ENCODE peak calls at places on chromosomes 12 and 14, in six cellular contexts. O is CD4-positive, alpha-beta T cell; L is fibroblast of lung; D is stimulated activated CD4-positive, alpha-beta T cell treated with anti-CD3 and anti-CD28 coated beads, TNF-alpha, amount 100 ng/mL, for 1 hour; K is M059J; E is left colon. G is an unnamed sample.

GRCh38 chr14:99267871-99268775 is 3.9 kb downstream of the BCL11B start:
- DNase-seq in O (peak), E (no peak), L (no peak), D (no peak), K (no peak), G (no peak)

GRCh38 chr12:47797432-47797831 is 22.3 kb downstream of the HDAC7 start:
- DNase-seq in L (no peak), E (peak), O (peak), D (no peak), K (no peak), G (no peak)

GRCh38 chr14:50095895-50096294 is 20.5 kb downstream of the VCPKMT start:
- DNase-seq in D (no peak), K (no peak), L (no peak), E (no peak), O (no peak), G (no peak)

GRCh38 chr12:121050725-121051124 is 11.7 kb upstream of the OASL start:
- DNase-seq in O (no peak), K (no peak), D (no peak), E (no peak), L (no peak), G (no peak)

GRCh38 chr12:11584213-11584855 is 65.1 kb upstream of the ETV6 start:
- DNase-seq in D (no peak), E (no peak), O (no peak), K (peak), L (no peak), G (no peak)

GRCh38 chr14:38755036-38755435 is 348.0 kb downstream of the SEC23A start:
- DNase-seq in O (no peak), L (peak), E (no peak), K (no peak), D (no peak), G (no peak)

GRCh38 chr12:109308534-109309440 is at the start of gene FOXN4:
- DNase-seq in O (no peak), D (no peak), L (no peak), K (no peak), E (no peak), G (no peak)

GRCh38 chr12:52126605-52127578 is 47.4 kb downstream of the SMIM41 start:
- DNase-seq in O (no peak), L (no peak), D (no peak), K (no peak), E (no peak), G (no peak)

GRCh38 chr14:93962701-93963601 is 13.4 kb downstream of the ASB2 start:
- DNase-seq in O (no peak), E (peak), L (no peak), K (peak), D (no peak), G (no peak)

GRCh38 chr14:75422169-75422568 is 5.7 kb upstream of the JDP2 start:
- DNase-seq in L (peak), D (no peak), O (no peak), K (peak), E (no peak), G (no peak)

GRCh38 chr12:115224031-115224430 is 540.1 kb upstream of the TBX3 start:
- DNase-seq in K (peak), E (no peak), O (no peak), L (peak), D (no peak), G (no peak)

GRCh38 chr12:47190271-47190750 is 110.6 kb upstream of the AMIGO2 start:
- DNase-seq in E (no peak), O (no peak), L (peak), D (no peak), K (peak), G (no peak)

GRCh38 chr12:68932123-68932700 is 759 bp downstream of the CPM start:
- DNase-seq in O (no peak), L (no peak), D (no peak), K (no peak), E (no peak), G (no peak)

GRCh38 chr12:122793685-122794106 is 19.3 kb downstream of the CCDC62 start:
- DNase-seq in L (peak), O (no peak), K (peak), E (no peak), D (no peak), G (no peak)

GRCh38 chr14:69312608-69313007 is 52.6 kb downstream of the GALNT16 start:
- DNase-seq in O (peak), K (no peak), E (no peak), L (no peak), D (no peak), G (no peak)

GRCh38 chr12:14695685-14696084 is 714 bp downstream of the GUCY2C start:
- DNase-seq in E (peak), L (no peak), D (no peak), O (no peak), K (no peak), G (no peak)

GRCh38 chr14:74571441-74571841 is 40.6 kb downstream of the LTBP2 start:
- DNase-seq in E (no peak), L (peak), K (peak), O (no peak), D (no peak), G (no peak)

GRCh38 chr14:95323917-95324316 is 4.2 kb upstream of the CLMN start:
- DNase-seq in L (no peak), K (no peak), E (no peak), D (no peak), O (no peak), G (no peak)

GRCh38 chr14:103628221-103628683 is 759 bp upstream of the KLC1 start:
- DNase-seq in D (no peak), O (no peak), E (peak), K (peak), L (peak), G (no peak)

GRCh38 chr12:11650697-11651281 is 1.3 kb downstream of the ETV6 start:
- DNase-seq in D (no peak), E (peak), L (peak), O (no peak), K (peak), G (no peak)

GRCh38 chr14:62189698-62190097 is 427.5 kb downstream of the SNAPC1 start:
- DNase-seq in D (no peak), L (peak), E (no peak), O (no peak), K (peak), G (no peak)

GRCh38 chr12:99985129-99985570 is 414 bp upstream of the ANKS1B start:
- DNase-seq in L (peak), E (no peak), D (no peak), O (no peak), K (no peak), G (no peak)

GRCh38 chr12:46359667-46360280 is 12.8 kb downstream of the SLC38A2 start:
- DNase-seq in D (no peak), E (no peak), K (no peak), L (no peak), O (no peak), G (no peak)

GRCh38 chr14:60931206-60931605 is 49.7 kb downstream of the TRMT5 start:
- DNase-seq in E (no peak), K (peak), L (peak), O (no peak), D (no peak), G (no peak)

GRCh38 chr12:54053625-54054441 is at the start of gene HOXC4:
- DNase-seq in K (no peak), E (no peak), L (peak), O (no peak), D (no peak), G (no peak)

GRCh38 chr14:37230551-37231194 is 32.9 kb downstream of the MIPOL1 start:
- DNase-seq in D (no peak), E (no peak), O (no peak), L (peak), K (peak), G (no peak)

GRCh38 chr12:75781532-75782046 is 250.0 kb downstream of the PHLDA1 start:
- DNase-seq in D (no peak), L (peak), E (no peak), O (no peak), K (peak), G (no peak)

GRCh38 chr12:89949457-89950195 is 241.0 kb upstream of the ATP2B1 start:
- DNase-seq in L (peak), D (peak), K (peak), E (no peak), O (no peak), G (no peak)

GRCh38 chr14:71290960-71291466 is 383.8 kb downstream of the PCNX1 start:
- DNase-seq in D (no peak), O (no peak), L (peak), K (peak), E (no peak), G (no peak)

GRCh38 chr12:104154806-104155205 is 16.8 kb upstream of the NFYB start:
- DNase-seq in O (no peak), L (no peak), E (no peak), K (no peak), D (no peak), G (no peak)

G was measured in brain pericyte.